ENCODE peak calls at places on chromosome 10, in six cellular contexts. W is cardiac fibroblast, Z is astrocyte, H is breast epithelium, D is AG09319, J is GM20000. V is an unnamed sample.

GRCh38 chr10:104045151-104046089 is 40.3 kb downstream of the COL17A1 start:
- DNase-seq in J (peak), D (no peak), Z (peak), W (peak), H (no peak), V (no peak)

GRCh38 chr10:75209325-75210192 is 1.0 kb upstream of the VDAC2 start:
- DNase-seq in W (peak), J (peak), D (peak), H (peak), Z (peak), V (peak)

GRCh38 chr10:43231523-43232078 is 35.3 kb downstream of the RASGEF1A start:
- DNase-seq in H (no peak), W (no peak), D (no peak), J (no peak), Z (no peak), V (peak)

GRCh38 chr10:132164801-132165278 is 21.9 kb upstream of the DPYSL4 start:
- DNase-seq in H (no peak), Z (no peak), J (no peak), W (no peak), D (no peak), V (no peak)

GRCh38 chr10:20836401-20836800 is 60.7 kb downstream of the NEBL start:
- DNase-seq in Z (no peak), W (no peak), H (no peak), J (no peak), D (no peak), V (no peak)

GRCh38 chr10:124864421-124865193 is 63.0 kb downstream of the ABRAXAS2 start:
- DNase-seq in J (no peak), H (peak), W (peak), Z (no peak), D (no peak), V (peak)

GRCh38 chr10:82394987-82395386 is 520.0 kb downstream of the NRG3 start:
- DNase-seq in D (no peak), J (no peak), W (no peak), Z (no peak), H (no peak), V (no peak)

GRCh38 chr10:65570143-65571010 is 1355.5 kb upstream of the LRRTM3 start:
- DNase-seq in Z (peak), J (no peak), H (peak), D (no peak), W (peak), V (peak)

GRCh38 chr10:85187047-85187446 is 858.7 kb downstream of the CCSER2 start:
- DNase-seq in Z (no peak), H (no peak), J (no peak), W (no peak), D (no peak), V (no peak)

GRCh38 chr10:110304394-110304779 is 333 bp downstream of the SMNDC1 start:
- DNase-seq in H (no peak), W (no peak), D (no peak), Z (no peak), J (no peak), V (no peak)

GRCh38 chr10:132057191-132057681 is 8.5 kb upstream of the JAKMIP3 start:
- DNase-seq in H (no peak), J (no peak), Z (no peak), W (no peak), D (no peak), V (peak)

GRCh38 chr10:101708870-101709269 is 13.9 kb upstream of the FBXW4 start:
- DNase-seq in W (no peak), H (no peak), J (no peak), D (no peak), Z (no peak), V (no peak)

GRCh38 chr10:101708073-101708472 is 13.1 kb upstream of the FBXW4 start:
- DNase-seq in Z (peak), H (no peak), D (no peak), J (no peak), W (no peak), V (no peak)

GRCh38 chr10:101710793-101711192 is 15.8 kb upstream of the FBXW4 start:
- DNase-seq in Z (no peak), J (no peak), H (no peak), D (no peak), W (no peak), V (no peak)

GRCh38 chr10:101709359-101710063 is 14.5 kb upstream of the FBXW4 start:
- DNase-seq in Z (peak), W (no peak), J (no peak), H (no peak), D (no peak), V (no peak)

GRCh38 chr10:101710064-101710695 is 15.2 kb upstream of the FBXW4 start:
- DNase-seq in J (no peak), Z (peak), D (no peak), H (no peak), W (no peak), V (no peak)
- TF ChIP-seq CTCF in J (no peak), Z (peak), D (no peak), H (no peak), W (peak), V (no peak)

GRCh38 chr10:98300526-98300925 is 32.5 kb upstream of the LOXL4 start:
- DNase-seq in H (no peak), D (no peak), J (no peak), Z (no peak), W (no peak), V (no peak)

GRCh38 chr10:98299341-98299740 is 31.3 kb upstream of the LOXL4 start:
- DNase-seq in W (peak), J (no peak), Z (no peak), D (no peak), H (no peak), V (no peak)

GRCh38 chr10:98303569-98303968 is 35.6 kb upstream of the LOXL4 start:
- DNase-seq in J (no peak), D (no peak), W (no peak), Z (no peak), H (no peak), V (no peak)

GRCh38 chr10:98302711-98303365 is 34.8 kb upstream of the LOXL4 start:
- DNase-seq in D (no peak), Z (no peak), W (peak), J (no peak), H (no peak), V (no peak)

DNA sequence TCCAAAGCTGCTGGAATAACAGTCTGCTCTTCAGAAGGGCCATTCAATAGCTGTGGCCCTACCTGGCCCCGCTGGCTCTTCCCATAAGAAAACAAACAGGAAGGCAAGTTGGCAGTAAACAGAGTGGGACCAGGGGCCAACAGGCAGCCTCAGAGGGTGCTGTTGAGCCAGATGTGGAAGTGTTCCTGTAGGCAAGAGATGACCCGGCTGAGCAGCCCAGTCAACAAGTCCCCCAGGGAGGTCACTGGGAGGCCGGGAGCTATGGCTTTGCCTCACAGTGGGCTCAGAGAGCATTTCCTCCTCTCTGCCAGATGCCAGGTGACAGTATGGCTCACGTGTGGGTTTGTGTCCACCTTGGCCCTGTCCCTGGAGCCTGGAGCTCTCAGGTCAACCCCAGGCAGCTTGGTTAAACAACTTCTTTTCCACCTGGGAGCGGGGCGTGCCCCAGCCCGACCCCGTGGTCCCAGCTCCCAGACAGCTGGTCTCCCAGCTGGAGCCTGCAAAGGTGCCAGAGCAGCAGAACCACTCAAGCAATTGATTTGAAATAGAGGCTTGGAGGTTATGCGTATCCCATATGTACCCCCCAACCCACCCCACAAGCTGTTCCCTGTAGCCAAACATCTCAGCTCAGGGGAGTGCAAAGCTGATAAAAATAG is 33.8 kb upstream of the LOXL4 start:
- DNase-seq in D (no peak), Z (no peak), H (no peak), W (no peak), J (no peak), V (no peak)
- TF ChIP-seq CTCF in D (no peak), Z (no peak), H (no peak), W (no peak), J (no peak), V (no peak)

GRCh38 chr10:115831025-115831424 is 442.0 kb downstream of the GFRA1 start:
- DNase-seq in W (no peak), H (no peak), J (no peak), D (no peak), Z (no peak), V (no peak)

GRCh38 chr10:115830260-115830970 is 442.6 kb downstream of the GFRA1 start:
- DNase-seq in H (no peak), J (no peak), Z (peak), D (no peak), W (peak), V (no peak)

GRCh38 chr10:115827650-115828049 is 445.4 kb downstream of the GFRA1 start:
- DNase-seq in W (peak), Z (peak), D (no peak), J (no peak), H (no peak), V (no peak)

GRCh38 chr10:115827180-115827579 is 445.8 kb downstream of the GFRA1 start:
- DNase-seq in H (no peak), D (no peak), J (no peak), Z (peak), W (peak), V (no peak)

GRCh38 chr10:115829501-115830215 is 443.3 kb downstream of the GFRA1 start:
- DNase-seq in W (peak), H (no peak), D (no peak), J (no peak), Z (peak), V (no peak)
- TF ChIP-seq CTCF in W (peak), H (no peak), D (peak), J (no peak), Z (peak), V (no peak)

GRCh38 chr10:13827418-13827817 is 240.7 kb downstream of the PRPF18 start:
- DNase-seq in Z (peak), H (no peak), J (no peak), W (no peak), D (no peak), V (no peak)
- TF ChIP-seq CTCF in Z (no peak), H (no peak), J (no peak), W (no peak), D (no peak), V (no peak)